ENCODE peak calls at places on chromosomes 13 and 19, in five cellular contexts. One of them, this sample, is unnamed.

GRCh38 chr13:101965096-101965495 is 436.8 kb downstream of the FGF14 start:
- DNase-seq in SJSA1: no peak
- DNase-seq in neural crest cell: no peak
- DNase-seq in AG08395: no peak
- DNase-seq in Caco-2: no peak
- DNase-seq in this sample: no peak

GRCh38 chr13:79492313-79492798 is 11.4 kb downstream of the NDFIP2 start:
- DNase-seq in SJSA1: peak
- DNase-seq in neural crest cell: no peak
- DNase-seq in Caco-2: no peak
- DNase-seq in AG08395: no peak
- DNase-seq in this sample: no peak

GRCh38 chr13:106484755-106485193 is 50.7 kb downstream of the EFNB2 start:
- DNase-seq in neural crest cell: no peak
- DNase-seq in Caco-2: no peak
- DNase-seq in AG08395: no peak
- DNase-seq in SJSA1: no peak
- DNase-seq in this sample: no peak

GRCh38 chr13:52051400-52051799 is 26.9 kb downstream of the UTP14C start:
- DNase-seq in AG08395: no peak
- DNase-seq in neural crest cell: no peak
- DNase-seq in SJSA1: no peak
- DNase-seq in Caco-2: no peak
- DNase-seq in this sample: no peak

GRCh38 chr13:98794498-98794897 is 42.0 kb upstream of the SLC15A1 start:
- DNase-seq in AG08395: no peak
- DNase-seq in Caco-2: no peak
- DNase-seq in SJSA1: peak
- DNase-seq in neural crest cell: no peak
- DNase-seq in this sample: no peak

GRCh38 chr19:51632126-51632525 is 1.9 kb upstream of the SIGLEC5 start:
- DNase-seq in AG08395: no peak
- DNase-seq in SJSA1: no peak
- DNase-seq in neural crest cell: no peak
- DNase-seq in Caco-2: peak
- DNase-seq in this sample: no peak

GRCh38 chr19:2097330-2098327 is 914 bp downstream of the IZUMO4 start:
- DNase-seq in neural crest cell: no peak
- DNase-seq in Caco-2: no peak
- DNase-seq in SJSA1: no peak
- DNase-seq in AG08395: no peak
- DNase-seq in this sample: no peak

GRCh38 chr19:33055718-33056117 is 9.0 kb downstream of the RHPN2 start:
- DNase-seq in AG08395: peak
- DNase-seq in neural crest cell: no peak
- DNase-seq in SJSA1: peak
- DNase-seq in Caco-2: no peak
- DNase-seq in this sample: no peak

GRCh38 chr13:77213644-77214043 is 113.2 kb downstream of the MYCBP2 start:
- DNase-seq in Caco-2: no peak
- DNase-seq in SJSA1: no peak
- DNase-seq in neural crest cell: no peak
- DNase-seq in AG08395: no peak
- DNase-seq in this sample: no peak

GRCh38 chr19:35628565-35629331 is at the start of gene RBM42:
- DNase-seq in Caco-2: peak
- DNase-seq in AG08395: peak
- DNase-seq in SJSA1: peak
- DNase-seq in neural crest cell: peak
- DNase-seq in this sample: peak

GRCh38 chr19:4534836-4535658 is at the start of gene PLIN5:
- DNase-seq in SJSA1: peak
- DNase-seq in neural crest cell: peak
- DNase-seq in AG08395: peak
- DNase-seq in Caco-2: peak
- DNase-seq in this sample: peak